ENCODE peak calls at places on chromosomes 12 and 14, in six cellular contexts. One of them, this sample, is unnamed.

GRCh38 chr12:24661657-24662096 is 287.2 kb downstream of the BCAT1 start:
- DNase-seq in K562: peak
- DNase-seq in H1: no peak
- DNase-seq in GM12878: no peak
- DNase-seq in HepG2: peak
- DNase-seq in SK-N-SH: no peak
- DNase-seq in this sample: no peak

GRCh38 chr14:91877376-91877775 is 10.0 kb upstream of the TC2N start:
- DNase-seq in K562: no peak
- DNase-seq in H1: no peak
- DNase-seq in GM12878: no peak
- DNase-seq in HepG2: no peak
- DNase-seq in SK-N-SH: no peak
- DNase-seq in this sample: no peak

GRCh38 chr12:67276469-67276868 is 7.3 kb downstream of the CAND1 start:
- DNase-seq in K562: no peak
- DNase-seq in H1: no peak
- DNase-seq in GM12878: no peak
- DNase-seq in HepG2: no peak
- DNase-seq in SK-N-SH: no peak
- DNase-seq in this sample: no peak

GRCh38 chr12:66217342-66217929 is 28.4 kb downstream of the IRAK3 start:
- DNase-seq in K562: no peak
- DNase-seq in H1: no peak
- DNase-seq in GM12878: no peak
- DNase-seq in HepG2: no peak
- DNase-seq in SK-N-SH: no peak
- DNase-seq in this sample: no peak

GRCh38 chr14:25237845-25238244 is 187.9 kb upstream of the STXBP6 start:
- DNase-seq in K562: peak
- DNase-seq in H1: peak
- DNase-seq in GM12878: no peak
- DNase-seq in HepG2: peak
- DNase-seq in SK-N-SH: no peak
- DNase-seq in this sample: no peak

GRCh38 chr12:12214635-12215131 is 52.2 kb downstream of the LRP6 start:
- DNase-seq in K562: peak
- DNase-seq in H1: no peak
- DNase-seq in GM12878: peak
- DNase-seq in HepG2: peak
- DNase-seq in SK-N-SH: no peak
- DNase-seq in this sample: no peak

GRCh38 chr12:47272412-47273190 is 192.8 kb upstream of the AMIGO2 start:
- DNase-seq in K562: peak
- DNase-seq in H1: no peak
- DNase-seq in GM12878: no peak
- DNase-seq in HepG2: no peak
- DNase-seq in SK-N-SH: no peak
- DNase-seq in this sample: no peak

GRCh38 chr12:50925342-50925651 is 27.0 kb upstream of the HIGD1C start:
- DNase-seq in K562: peak
- DNase-seq in H1: no peak
- DNase-seq in GM12878: no peak
- DNase-seq in HepG2: no peak
- DNase-seq in SK-N-SH: no peak
- DNase-seq in this sample: no peak

GRCh38 chr12:104975621-104976343 is 10.3 kb upstream of the NOPCHAP1 start:
- DNase-seq in K562: no peak
- DNase-seq in H1: no peak
- DNase-seq in GM12878: no peak
- DNase-seq in HepG2: no peak
- DNase-seq in SK-N-SH: no peak
- DNase-seq in this sample: no peak

GRCh38 chr12:49422038-49422575 is 54.8 kb downstream of the SPATS2 start:
- DNase-seq in K562: peak
- DNase-seq in H1: no peak
- DNase-seq in GM12878: no peak
- DNase-seq in HepG2: no peak
- DNase-seq in SK-N-SH: no peak
- DNase-seq in this sample: no peak

GRCh38 chr14:38226366-38226765 is 18.7 kb downstream of the SSTR1 start:
- DNase-seq in K562: no peak
- DNase-seq in H1: no peak
- DNase-seq in GM12878: no peak
- DNase-seq in HepG2: no peak
- DNase-seq in SK-N-SH: no peak
- DNase-seq in this sample: no peak

GRCh38 chr14:38134631-38135030 is 73.1 kb upstream of the SSTR1 start:
- DNase-seq in K562: no peak
- DNase-seq in H1: no peak
- DNase-seq in GM12878: no peak
- DNase-seq in HepG2: no peak
- DNase-seq in SK-N-SH: no peak
- DNase-seq in this sample: no peak

GRCh38 chr14:99758121-99758871 is 34.9 kb upstream of the EML1 start:
- DNase-seq in K562: no peak
- DNase-seq in H1: no peak
- DNase-seq in GM12878: no peak
- DNase-seq in HepG2: no peak
- DNase-seq in SK-N-SH: no peak
- DNase-seq in this sample: no peak

GRCh38 chr14:51677276-51677675 is 25.6 kb downstream of the FRMD6 start:
- DNase-seq in K562: no peak
- DNase-seq in H1: no peak
- DNase-seq in GM12878: no peak
- DNase-seq in HepG2: no peak
- DNase-seq in SK-N-SH: peak
- DNase-seq in this sample: no peak

GRCh38 chr12:52801773-52802172 is 5.9 kb upstream of the KRT3 start:
- DNase-seq in K562: no peak
- DNase-seq in H1: no peak
- DNase-seq in GM12878: no peak
- DNase-seq in HepG2: no peak
- DNase-seq in SK-N-SH: no peak
- DNase-seq in this sample: no peak

GRCh38 chr14:94320243-94320642 is 2.9 kb downstream of the SERPINA6 start:
- DNase-seq in K562: no peak
- DNase-seq in H1: no peak
- DNase-seq in GM12878: no peak
- DNase-seq in HepG2: peak
- DNase-seq in SK-N-SH: no peak
- DNase-seq in this sample: no peak

GRCh38 chr12:7501031-7501585 is 2.5 kb downstream of the CD163 start:
- DNase-seq in K562: no peak
- DNase-seq in H1: no peak
- DNase-seq in GM12878: no peak
- DNase-seq in HepG2: no peak
- DNase-seq in SK-N-SH: no peak
- DNase-seq in this sample: no peak

GRCh38 chr12:19454837-19455236 is 15.5 kb downstream of the AEBP2 start:
- DNase-seq in K562: no peak
- DNase-seq in H1: no peak
- DNase-seq in GM12878: no peak
- DNase-seq in HepG2: no peak
- DNase-seq in SK-N-SH: no peak
- DNase-seq in this sample: no peak

GRCh38 chr12:14902465-14902864 is 16.8 kb upstream of the MGP start:
- DNase-seq in K562: no peak
- DNase-seq in H1: no peak
- DNase-seq in GM12878: no peak
- DNase-seq in HepG2: no peak
- DNase-seq in SK-N-SH: no peak
- DNase-seq in this sample: no peak

GRCh38 chr12:6356374-6356820 is 14.5 kb upstream of the TNFRSF1A start:
- DNase-seq in K562: no peak
- DNase-seq in H1: no peak
- DNase-seq in GM12878: no peak
- DNase-seq in HepG2: no peak
- DNase-seq in SK-N-SH: no peak
- DNase-seq in this sample: no peak

GRCh38 chr12:85823436-85824179 is 12.6 kb downstream of the RASSF9 start:
- DNase-seq in K562: no peak
- DNase-seq in H1: no peak
- DNase-seq in GM12878: no peak
- DNase-seq in HepG2: no peak
- DNase-seq in SK-N-SH: no peak
- DNase-seq in this sample: no peak

GRCh38 chr14:55102141-55102547 is 26.9 kb upstream of the LGALS3 start:
- DNase-seq in K562: peak
- DNase-seq in H1: no peak
- DNase-seq in GM12878: peak
- DNase-seq in HepG2: peak
- DNase-seq in SK-N-SH: peak
- DNase-seq in this sample: no peak

GRCh38 chr12:100267603-100268281 is 765 bp downstream of the SCYL2 start:
- DNase-seq in K562: peak
- DNase-seq in H1: peak
- DNase-seq in GM12878: no peak
- DNase-seq in HepG2: peak
- DNase-seq in SK-N-SH: no peak
- DNase-seq in this sample: no peak

GRCh38 chr14:103016071-103016470 is 41.3 kb downstream of the CDC42BPB start:
- DNase-seq in K562: no peak
- DNase-seq in H1: no peak
- DNase-seq in GM12878: no peak
- DNase-seq in HepG2: no peak
- DNase-seq in SK-N-SH: no peak
- DNase-seq in this sample: no peak

GRCh38 chr12:110694330-110694891 is 5.5 kb upstream of the HVCN1 start:
- DNase-seq in K562: peak
- DNase-seq in H1: no peak
- DNase-seq in GM12878: no peak
- DNase-seq in HepG2: no peak
- DNase-seq in SK-N-SH: peak
- DNase-seq in this sample: no peak

GRCh38 chr14:94474581-94475031 is 1.4 kb downstream of the SERPINA9 start:
- DNase-seq in K562: no peak
- DNase-seq in H1: no peak
- DNase-seq in GM12878: no peak
- DNase-seq in HepG2: no peak
- DNase-seq in SK-N-SH: no peak
- DNase-seq in this sample: no peak

GRCh38 chr12:124371366-124371765 is 76.5 kb downstream of the RFLNA start:
- DNase-seq in K562: no peak
- DNase-seq in H1: no peak
- DNase-seq in GM12878: no peak
- DNase-seq in HepG2: no peak
- DNase-seq in SK-N-SH: peak
- DNase-seq in this sample: no peak
- H3K27ac ChIP-seq in K562: no peak
- H3K27ac ChIP-seq in H1: no peak
- H3K27ac ChIP-seq in GM12878: no peak
- H3K27ac ChIP-seq in HepG2: no peak
- H3K27ac ChIP-seq in SK-N-SH: peak
- H3K27ac ChIP-seq in this sample: no peak

GRCh38 chr12:39503445-39503844 is 60.5 kb upstream of the KIF21A start:
- DNase-seq in K562: no peak
- DNase-seq in H1: no peak
- DNase-seq in GM12878: no peak
- DNase-seq in HepG2: no peak
- DNase-seq in SK-N-SH: no peak
- DNase-seq in this sample: peak
- TF ChIP-seq YY1 in K562: no peak
- TF ChIP-seq YY1 in H1: no peak
- TF ChIP-seq YY1 in GM12878: no peak
- TF ChIP-seq YY1 in HepG2: no peak
- TF ChIP-seq YY1 in SK-N-SH: no peak
- TF ChIP-seq YY1 in this sample: no peak

DNA sequence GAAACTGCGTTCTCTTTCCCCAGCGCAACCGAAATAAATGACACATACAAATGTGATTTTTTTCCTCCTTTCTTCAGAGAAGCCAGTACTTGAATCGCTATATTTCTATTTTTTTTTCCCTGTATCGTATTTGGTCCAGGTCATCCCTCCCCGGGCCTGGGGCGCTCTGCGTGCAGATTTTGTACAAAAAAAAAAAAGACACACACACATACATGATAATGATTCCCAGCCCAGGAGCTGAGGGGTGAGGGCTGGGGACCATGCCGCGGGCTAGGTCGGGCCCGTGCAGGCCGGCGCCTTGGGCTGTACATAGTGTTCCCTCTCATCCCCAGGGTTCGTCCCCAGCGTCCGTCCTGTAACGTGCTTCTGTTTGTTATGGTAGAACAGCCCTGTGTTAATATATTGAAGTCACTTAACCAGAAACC is 3.0 kb downstream of the HOXC9 start:
- DNase-seq in K562: no peak
- DNase-seq in H1: no peak
- DNase-seq in GM12878: no peak
- DNase-seq in HepG2: no peak
- DNase-seq in SK-N-SH: no peak
- DNase-seq in this sample: no peak
- H3K27ac ChIP-seq in K562: no peak
- H3K27ac ChIP-seq in H1: no peak
- H3K27ac ChIP-seq in GM12878: no peak
- H3K27ac ChIP-seq in HepG2: no peak
- H3K27ac ChIP-seq in SK-N-SH: no peak
- H3K27ac ChIP-seq in this sample: no peak

GRCh38 chr14:104427126-104427851 is 152.3 kb upstream of the C14orf180 start:
- DNase-seq in K562: no peak
- DNase-seq in H1: no peak
- DNase-seq in GM12878: no peak
- DNase-seq in HepG2: no peak
- DNase-seq in SK-N-SH: peak
- DNase-seq in this sample: no peak
- TF ChIP-seq YY1 in K562: no peak
- TF ChIP-seq YY1 in H1: no peak
- TF ChIP-seq YY1 in GM12878: no peak
- TF ChIP-seq YY1 in HepG2: no peak
- TF ChIP-seq YY1 in SK-N-SH: no peak
- TF ChIP-seq YY1 in this sample: no peak

GRCh38 chr14:77212933-77213656 is 31.5 kb downstream of the TMEM63C start:
- DNase-seq in K562: peak
- DNase-seq in H1: peak
- DNase-seq in GM12878: no peak
- DNase-seq in HepG2: peak
- DNase-seq in SK-N-SH: peak
- DNase-seq in this sample: peak
- H3K27ac ChIP-seq in K562: no peak
- H3K27ac ChIP-seq in H1: no peak
- H3K27ac ChIP-seq in GM12878: no peak
- H3K27ac ChIP-seq in HepG2: no peak
- H3K27ac ChIP-seq in SK-N-SH: no peak
- H3K27ac ChIP-seq in this sample: no peak

DNA sequence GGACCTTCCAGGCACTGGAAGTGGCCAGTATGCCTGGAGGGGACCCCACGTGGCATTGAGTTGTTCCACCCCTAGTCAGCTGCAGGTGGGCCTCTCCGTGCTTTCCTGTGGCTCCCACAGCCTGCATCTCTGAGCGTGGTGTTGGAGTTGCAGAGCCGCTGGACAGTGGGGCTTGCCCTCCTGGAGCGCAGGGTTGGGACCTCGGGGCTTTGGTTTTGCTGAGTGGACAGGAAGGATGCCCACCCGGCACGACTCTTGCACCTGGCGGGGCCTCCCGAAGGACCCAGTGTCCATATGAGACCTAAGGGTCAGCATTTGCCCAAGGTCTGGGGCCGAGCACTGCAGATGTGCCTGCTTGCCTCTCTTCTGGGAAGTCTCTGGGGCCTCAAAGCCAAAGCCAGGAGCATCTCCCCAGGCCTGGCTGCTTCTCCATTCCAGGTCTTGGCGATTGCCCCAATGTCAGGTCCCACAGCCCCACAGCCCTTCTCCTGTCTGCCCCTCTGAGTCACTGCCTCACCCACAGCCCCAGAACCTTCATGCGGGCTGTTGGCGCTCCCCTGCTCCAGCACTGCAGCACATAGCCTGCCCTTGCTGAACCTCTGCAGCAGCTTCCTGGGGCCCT is 1.5 kb downstream of the PACS2 start:
- DNase-seq in K562: no peak
- DNase-seq in H1: no peak
- DNase-seq in GM12878: no peak
- DNase-seq in HepG2: no peak
- DNase-seq in SK-N-SH: peak
- DNase-seq in this sample: no peak
- TF ChIP-seq YY1 in K562: no peak
- TF ChIP-seq YY1 in H1: no peak
- TF ChIP-seq YY1 in GM12878: no peak
- TF ChIP-seq YY1 in HepG2: no peak
- TF ChIP-seq YY1 in SK-N-SH: no peak
- TF ChIP-seq YY1 in this sample: no peak

This sample was measured in HCT116.